ENCODE peak calls at places on chromosomes 1 and 21, in nine cellular contexts. V is cardiac fibroblast, S is uterus, I is GM12865, B is HFFc6, T is OCI-LY7, W is cardiac muscle cell, M is esophagus squamous epithelium, P is MM.1S. Y is an unnamed sample.
A peak's percentile ranks its signal among the peaks of the same experiment; 100 is the strongest.

GRCh38 chr1:179709841-179710329 is 33.2 kb upstream of the FAM163A start:
- DNase-seq in V (peak; percentile 92), S (peak; percentile 24), I (peak; percentile 70), B (no peak), T (peak; percentile 32), W (peak; percentile 96), M (no peak), P (peak; percentile 66), Y (peak; percentile 5)

GRCh38 chr1:26858891-26859630 is 3.9 kb upstream of the SFN start:
- DNase-seq in V (no peak), S (no peak), I (no peak), B (no peak), T (no peak), W (no peak), M (no peak), P (no peak), Y (peak; percentile 100)

GRCh38 chr21:37208741-37209225 is 58.4 kb downstream of the VPS26C start:
- DNase-seq in V (no peak), S (no peak), I (peak; percentile 87), B (no peak), T (no peak), W (no peak), M (no peak), P (no peak), Y (no peak)

GRCh38 chr1:52590275-52590674 is 11.9 kb upstream of the GPX7 start:
- DNase-seq in V (no peak), S (no peak), I (no peak), B (no peak), T (no peak), W (no peak), M (no peak), P (no peak), Y (no peak)

GRCh38 chr1:119762409-119762808 is 6.3 kb downstream of the HMGCS2 start:
- DNase-seq in V (no peak), S (no peak), I (no peak), B (no peak), T (no peak), W (no peak), M (no peak), P (no peak), Y (no peak)

GRCh38 chr1:167052389-167052788 is 37.8 kb downstream of the GPA33 start:
- DNase-seq in V (no peak), S (no peak), I (no peak), B (peak; percentile 13), T (peak; percentile 24), W (peak; percentile 12), M (no peak), P (no peak), Y (peak; percentile 15)

GRCh38 chr1:103267271-103267670 is 158.9 kb upstream of the COL11A1 start:
- DNase-seq in V (peak; percentile 8), S (no peak), I (no peak), B (peak; percentile 65), T (no peak), W (no peak), M (no peak), P (no peak), Y (no peak)

GRCh38 chr1:51968632-51969031 is 21.9 kb downstream of the RAB3B start:
- DNase-seq in V (no peak), S (no peak), I (no peak), B (no peak), T (no peak), W (no peak), M (no peak), P (no peak), Y (no peak)

GRCh38 chr1:157562515-157562914 is 10.2 kb upstream of the FCRL5 start:
- DNase-seq in V (no peak), S (no peak), I (peak; percentile 59), B (no peak), T (peak; percentile 90), W (no peak), M (no peak), P (peak; percentile 87), Y (no peak)

GRCh38 chr1:20329793-20330542 is 39.3 kb downstream of the VWA5B1 start:
- DNase-seq in V (no peak), S (no peak), I (no peak), B (no peak), T (no peak), W (no peak), M (no peak), P (no peak), Y (no peak)
- TF ChIP-seq CTCF in V (peak; percentile 33), S (no peak), I (no peak), B (peak; percentile 46), T (peak; percentile 67), W (peak; percentile 23), M (no peak), P (peak; percentile 22), Y (no peak)

DNA sequence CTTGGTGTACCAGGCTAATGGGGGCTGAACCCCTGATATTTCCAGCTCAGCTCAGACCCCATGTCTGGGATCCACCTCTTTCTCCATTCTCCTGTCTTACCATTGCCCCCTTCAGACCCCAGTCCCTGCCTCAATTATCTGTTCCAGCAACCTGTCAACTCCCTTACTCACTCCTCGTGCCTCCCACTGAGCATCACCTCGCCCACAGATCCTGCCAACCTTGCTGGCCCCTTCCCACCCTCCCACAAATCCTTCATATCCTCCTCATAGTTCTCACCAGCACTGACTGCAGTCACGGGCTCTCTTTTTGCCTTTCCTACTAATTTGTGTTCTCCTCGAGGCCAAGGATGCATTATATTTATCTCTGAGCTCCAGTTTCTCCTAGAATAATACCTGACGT is 62.9 kb downstream of the TMEM53 start:
- DNase-seq in V (no peak), S (no peak), I (no peak), B (no peak), T (no peak), W (no peak), M (no peak), P (no peak), Y (no peak)
- TF ChIP-seq CTCF in V (no peak), S (no peak), I (no peak), B (no peak), T (no peak), W (no peak), M (no peak), P (no peak), Y (no peak)

GRCh38 chr1:147167361-147167760 is 4.9 kb downstream of the PRKAB2 start:
- DNase-seq in V (peak; percentile 97), S (no peak), I (no peak), B (peak; percentile 96), T (no peak), W (peak; percentile 92), M (no peak), P (no peak), Y (peak; percentile 94)

GRCh38 chr1:147156643-147157042 is 15.6 kb downstream of the PRKAB2 start:
- DNase-seq in V (no peak), S (no peak), I (no peak), B (no peak), T (no peak), W (no peak), M (no peak), P (no peak), Y (no peak)

GRCh38 chr1:147163019-147163418 is 9.3 kb downstream of the PRKAB2 start:
- DNase-seq in V (no peak), S (no peak), I (no peak), B (no peak), T (no peak), W (no peak), M (no peak), P (no peak), Y (no peak)

DNA sequence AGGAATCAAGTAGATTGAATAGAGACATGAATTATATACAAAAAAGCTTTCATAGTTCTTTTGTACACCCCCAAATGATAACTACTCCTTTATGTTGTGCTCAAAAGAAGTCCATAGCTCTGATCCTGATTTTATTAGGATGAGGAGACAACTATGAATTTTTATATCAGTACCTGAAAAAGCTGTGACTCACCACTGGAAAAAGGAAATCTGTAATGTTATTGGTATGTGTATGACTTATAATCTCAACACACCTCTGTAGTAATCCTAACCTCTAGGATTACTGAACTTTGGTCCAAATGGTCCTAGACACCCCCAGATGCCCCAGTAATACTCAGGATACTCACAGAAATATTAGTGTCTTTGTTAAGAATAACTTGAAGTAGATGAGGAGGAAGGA is 10.2 kb downstream of the PRKAB2 start:
- DNase-seq in V (no peak), S (no peak), I (no peak), B (no peak), T (no peak), W (no peak), M (no peak), P (no peak), Y (peak; percentile 69)
- TF ChIP-seq CTCF in V (no peak), S (no peak), I (no peak), B (no peak), T (no peak), W (no peak), M (no peak), P (no peak), Y (no peak)

GRCh38 chr1:11839727-11840705 is 7.6 kb downstream of the NPPA start:
- DNase-seq in V (no peak), S (no peak), I (no peak), B (no peak), T (no peak), W (no peak), M (no peak), P (no peak), Y (no peak)

GRCh38 chr1:11841245-11842153 is 6.1 kb downstream of the NPPA start:
- DNase-seq in V (no peak), S (no peak), I (no peak), B (no peak), T (peak; percentile 23), W (no peak), M (no peak), P (no peak), Y (no peak)

GRCh38 chr1:11837767-11838348 is 9.7 kb downstream of the NPPA start:
- DNase-seq in V (no peak), S (no peak), I (no peak), B (no peak), T (no peak), W (no peak), M (no peak), P (no peak), Y (no peak)

GRCh38 chr1:11836955-11837766 is 10.4 kb downstream of the NPPA start:
- DNase-seq in V (no peak), S (no peak), I (no peak), B (no peak), T (no peak), W (no peak), M (no peak), P (no peak), Y (no peak)

DNA sequence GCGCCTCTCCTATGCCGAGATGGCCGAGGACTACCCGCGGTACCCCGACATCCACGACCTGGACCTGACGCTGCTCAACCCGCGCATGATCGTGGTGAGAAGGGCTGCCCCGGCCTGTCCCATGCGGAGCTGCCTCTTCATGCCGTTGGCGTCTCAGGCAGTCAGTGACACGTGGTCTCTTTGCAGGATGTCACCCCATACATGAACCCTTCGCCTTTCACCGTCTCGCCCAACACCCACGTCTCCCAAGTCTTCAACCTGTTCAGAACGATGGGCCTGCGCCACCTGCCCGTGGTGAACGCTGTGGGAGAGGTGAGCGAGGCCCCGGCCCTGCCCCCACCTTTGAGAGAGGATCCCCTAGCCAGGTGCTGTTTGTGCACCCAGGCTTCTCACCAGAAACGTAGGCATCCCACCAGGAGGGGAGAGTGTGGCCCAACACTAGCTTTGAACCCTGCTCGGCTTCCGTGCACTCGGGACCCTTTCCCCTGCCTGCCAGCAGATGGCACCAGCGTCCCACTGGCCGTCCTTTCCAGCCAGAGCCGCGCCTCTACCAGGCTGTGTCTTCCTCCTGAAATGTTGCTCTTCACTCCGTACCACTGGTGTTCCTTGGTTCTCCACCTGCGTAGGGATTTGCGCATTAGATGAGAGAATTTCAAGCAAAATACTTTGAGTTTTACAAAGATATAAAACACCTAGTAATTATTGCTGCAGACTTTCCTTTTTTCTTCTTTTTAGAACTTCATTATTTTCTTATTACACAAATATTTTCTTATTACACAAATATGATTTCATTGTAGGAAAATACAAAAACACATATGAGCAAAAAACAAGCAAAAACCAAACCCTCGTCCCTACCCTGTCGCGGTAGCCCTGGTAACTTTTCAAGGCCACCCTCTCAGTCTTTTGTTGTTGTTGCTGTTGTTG is 9.0 kb downstream of the NPPA start:
- DNase-seq in V (peak; percentile 63), S (peak; percentile 64), I (peak; percentile 69), B (peak; percentile 58), T (peak; percentile 71), W (peak; percentile 74), M (peak; percentile 12), P (peak; percentile 53), Y (peak; percentile 64)
- TF ChIP-seq CTCF in V (peak; percentile 98), S (peak; percentile 96), I (peak; percentile 99), B (peak; percentile 96), T (peak; percentile 99), W (peak; percentile 100), M (peak; percentile 92), P (peak; percentile 98), Y (peak; percentile 99)